ENCODE peak calls at places on chromosomes 13 and 19, in nine cellular contexts. V, S, T, Z, M, B, F, O and Y are unnamed samples. For H3K27me3, the result is how much of the 10 kb centered on the place peaks cover.

GRCh38 chr13:94617389-94618000 is 15.8 kb downstream of the GPR180 start:
- DNase-seq in Z (no peak), V (no peak), O (no peak), F (no peak), S (no peak), B (no peak), T (no peak), M (no peak), Y (no peak)

GRCh38 chr19:10639836-10640235 is 14.3 kb upstream of the ILF3 start:
- DNase-seq in Z (no peak), F (no peak), O (no peak), T (no peak), B (no peak), V (no peak), S (no peak), M (no peak), Y (no peak)

GRCh38 chr19:44809856-44810554 is 1.1 kb downstream of the BCAM start:
- DNase-seq in F (no peak), T (no peak), Z (no peak), B (no peak), S (no peak), V (no peak), O (no peak), M (no peak), Y (no peak)

GRCh38 chr13:94947965-94948371 is 235.6 kb upstream of the SOX21 start:
- DNase-seq in S (no peak), T (no peak), O (no peak), Z (no peak), V (no peak), F (no peak), B (no peak), M (no peak), Y (no peak)

GRCh38 chr13:28204043-28204442 is 65.7 kb downstream of the PAN3 start:
- DNase-seq in F (no peak), B (no peak), O (no peak), S (no peak), M (no peak), Z (no peak), V (no peak), T (no peak), Y (no peak)

GRCh38 chr13:71674776-71675352 is 192.1 kb downstream of the DACH1 start:
- DNase-seq in B (no peak), M (no peak), F (no peak), T (no peak), Z (peak), V (no peak), S (no peak), O (no peak), Y (no peak)

GRCh38 chr19:1049841-1050240 is 9.9 kb downstream of the ABCA7 start:
- DNase-seq in Z (no peak), B (no peak), T (no peak), M (no peak), O (no peak), V (no peak), F (no peak), S (no peak), Y (no peak)

GRCh38 chr19:571127-571974 is 1.0 kb upstream of the BSG start:
- DNase-seq in O (peak), V (no peak), S (peak), T (no peak), F (no peak), Z (peak), M (no peak), B (no peak), Y (no peak)

GRCh38 chr13:24741016-24741662 is 22.8 kb upstream of the RNF17 start:
- DNase-seq in Z (no peak), B (no peak), O (no peak), F (no peak), M (no peak), T (no peak), S (no peak), V (no peak), Y (no peak)

GRCh38 chr13:30256713-30257432 is 50.5 kb downstream of the KATNAL1 start:
- DNase-seq in F (no peak), B (no peak), O (no peak), T (no peak), Z (no peak), S (no peak), M (no peak), V (no peak), Y (no peak)

GRCh38 chr19:31701146-31701545 is 351.9 kb upstream of the TSHZ3 start:
- DNase-seq in B (no peak), S (no peak), V (no peak), F (no peak), Z (no peak), T (no peak), O (no peak), M (no peak), Y (no peak)

GRCh38 chr13:90500569-90500968 is 846.9 kb upstream of the MIR17HG start:
- DNase-seq in O (no peak), V (no peak), F (no peak), S (no peak), T (no peak), Z (no peak), B (no peak), M (no peak), Y (no peak)

GRCh38 chr13:67515895-67516294 is 285.8 kb upstream of the PCDH9 start:
- DNase-seq in Z (no peak), T (peak), O (no peak), M (no peak), S (no peak), V (peak), B (no peak), F (peak), Y (no peak)

GRCh38 chr13:97274782-97275252 is 52.7 kb downstream of the MBNL2 start:
- DNase-seq in T (no peak), Z (no peak), F (no peak), B (no peak), S (no peak), O (no peak), V (no peak), M (no peak), Y (no peak)

GRCh38 chr19:722553-723101 is 13.9 kb downstream of the PALM start:
- DNase-seq in T (no peak), V (no peak), B (no peak), S (no peak), O (no peak), M (no peak), Z (no peak), F (no peak), Y (no peak)

GRCh38 chr13:62704795-62705329 is 1289.2 kb upstream of the PCDH20 start:
- DNase-seq in S (no peak), F (no peak), B (no peak), M (no peak), Z (no peak), V (no peak), T (no peak), O (no peak), Y (no peak)

GRCh38 chr19:30692517-30692870 is 320.3 kb downstream of the ZNF536 start:
- DNase-seq in B (no peak), M (no peak), T (no peak), S (no peak), O (no peak), Z (no peak), F (no peak), V (no peak), Y (peak)

GRCh38 chr13:27954406-27954851 is 14.7 kb downstream of the CDX2 start:
- DNase-seq in S (peak), F (no peak), M (no peak), Z (peak), T (no peak), B (no peak), O (no peak), V (no peak), Y (no peak)

GRCh38 chr13:93473441-93474270 is 247.0 kb downstream of the GPC6 start:
- DNase-seq in S (no peak), V (peak), F (no peak), M (no peak), O (no peak), Z (no peak), T (no peak), B (no peak), Y (no peak)

GRCh38 chr19:49863935-49864320 is 3.4 kb downstream of the PNKP start:
- DNase-seq in T (no peak), O (no peak), F (no peak), S (no peak), V (no peak), B (no peak), M (no peak), Z (no peak), Y (peak)

GRCh38 chr19:11377237-11377636 is 2.8 kb downstream of the SWSAP1 start:
- DNase-seq in O (no peak), V (peak), M (no peak), F (peak), T (peak), Z (no peak), S (no peak), B (no peak), Y (peak)

GRCh38 chr19:29560313-29561075 is 34.7 kb downstream of the VSTM2B start:
- DNase-seq in F (no peak), M (no peak), B (no peak), V (no peak), T (no peak), O (no peak), Z (no peak), S (no peak), Y (no peak)

GRCh38 chr13:46668302-46668720 is 115.3 kb downstream of the LRCH1 start:
- DNase-seq in F (peak), T (no peak), B (no peak), V (peak), O (no peak), M (no peak), S (no peak), Z (peak), Y (peak)

GRCh38 chr13:46665243-46665629 is 112.3 kb downstream of the LRCH1 start:
- DNase-seq in B (no peak), Z (no peak), M (no peak), F (no peak), O (no peak), V (no peak), T (no peak), S (no peak), Y (no peak)

GRCh38 chr13:46665630-46666482 is 112.9 kb downstream of the LRCH1 start:
- DNase-seq in S (no peak), V (no peak), T (no peak), B (no peak), M (no peak), O (no peak), Z (no peak), F (no peak), Y (no peak)

GRCh38 chr13:46667687-46668281 is 114.8 kb downstream of the LRCH1 start:
- DNase-seq in O (no peak), F (no peak), Z (no peak), V (no peak), B (no peak), S (no peak), M (no peak), T (no peak), Y (no peak)

GRCh38 chr13:46666727-46667456 is 113.9 kb downstream of the LRCH1 start:
- DNase-seq in V (no peak), M (no peak), S (no peak), O (no peak), F (no peak), B (no peak), Z (no peak), T (no peak), Y (no peak)
- TF ChIP-seq CTCF in V (no peak), M (no peak), S (no peak), O (no peak), F (peak), B (no peak), Z (no peak), T (no peak), Y (no peak)

DNA sequence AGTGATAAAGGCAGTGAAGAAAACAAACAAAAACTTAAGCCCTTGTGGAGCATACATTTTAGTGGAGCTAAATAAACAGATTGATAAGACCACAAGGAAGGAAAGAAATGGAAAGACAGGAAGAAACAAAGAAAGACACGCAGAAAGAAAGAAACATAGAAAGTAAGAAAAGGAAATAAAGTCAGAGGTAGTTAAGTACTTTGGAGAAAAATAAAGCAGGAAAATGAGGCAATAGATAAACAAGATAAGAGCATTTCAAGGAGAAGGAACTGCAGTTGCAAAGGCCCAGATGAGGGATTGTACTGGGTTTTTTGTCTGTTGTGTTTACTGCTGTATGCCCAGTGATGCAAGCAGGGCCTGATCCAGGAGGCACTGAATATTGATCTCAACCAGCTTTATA is 1.0 kb downstream of the NFKBIB start:
- DNase-seq in O (no peak), Z (no peak), M (no peak), T (no peak), B (no peak), S (no peak), V (no peak), F (no peak), Y (no peak)
- H3K4me3 ChIP-seq in O (peak), Z (peak), M (peak), T (peak), B (peak), S (no peak), V (peak), F (peak), Y (peak)

DNA sequence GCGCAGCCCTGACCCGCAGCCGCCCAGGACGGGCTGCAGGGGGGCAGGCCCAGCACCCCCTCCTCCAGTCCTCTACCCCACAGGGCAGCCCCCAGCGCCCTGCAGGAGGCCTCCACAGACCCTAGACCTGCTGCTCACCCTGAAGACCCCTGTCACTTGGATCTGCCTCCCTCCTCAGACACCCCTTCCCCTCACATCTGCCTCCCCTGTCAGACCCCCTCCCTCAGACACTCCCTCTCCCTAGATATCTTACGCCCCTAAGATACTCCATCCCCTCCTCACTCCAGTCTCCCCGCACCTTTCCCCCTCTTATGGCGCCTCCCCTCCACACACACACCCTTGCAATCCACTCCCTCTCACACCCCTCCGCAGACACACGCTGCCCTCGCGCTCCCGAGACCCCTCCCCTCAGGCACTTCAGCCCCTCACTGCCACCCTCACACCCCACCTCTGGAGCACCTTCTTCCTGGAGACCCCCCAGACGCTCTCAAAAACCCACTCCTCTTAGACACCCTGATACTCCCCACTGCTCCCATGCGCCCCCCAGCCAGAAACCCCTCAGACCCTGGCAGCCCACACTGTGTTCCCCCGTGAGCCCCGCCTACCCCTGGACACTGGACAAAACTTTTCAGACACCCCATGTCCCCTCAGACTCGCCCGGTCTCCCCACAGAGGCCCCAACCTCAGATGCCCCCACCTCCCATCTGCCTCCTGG is 14.6 kb downstream of the ERFL start:
- DNase-seq in V (no peak), B (no peak), Z (no peak), O (no peak), T (no peak), F (no peak), S (no peak), M (no peak), Y (no peak)
- H3K27me3 ChIP-seq in V (half or more), B (under half), Z (under half), O (half or more), T (half or more), F (half or more), S (under half), M (under half), Y (under half)

GRCh38 chr19:55080121-55080914 is 4.6 kb downstream of the EPS8L1 start:
- DNase-seq in O (peak), V (peak), S (no peak), Z (peak), B (no peak), F (peak), M (no peak), T (no peak), Y (no peak)

GRCh38 chr19:55079400-55080038 is 3.9 kb downstream of the EPS8L1 start:
- DNase-seq in F (no peak), B (no peak), T (no peak), O (no peak), Z (no peak), S (no peak), M (no peak), V (no peak), Y (no peak)

GRCh38 chr19:55080915-55081772 is 5.5 kb downstream of the EPS8L1 start:
- DNase-seq in T (no peak), O (peak), M (no peak), S (peak), Z (peak), V (no peak), F (peak), B (peak), Y (no peak)

GRCh38 chr19:55077106-55077505 is 1.4 kb downstream of the EPS8L1 start:
- DNase-seq in Z (no peak), F (no peak), S (no peak), V (no peak), T (no peak), B (no peak), O (no peak), M (no peak), Y (no peak)

GRCh38 chr19:55078996-55079395 is 3.3 kb downstream of the EPS8L1 start:
- DNase-seq in V (no peak), Z (no peak), T (no peak), B (no peak), O (no peak), M (no peak), F (no peak), S (no peak), Y (no peak)
- TF ChIP-seq CTCF in V (no peak), Z (no peak), T (no peak), B (no peak), O (no peak), M (no peak), F (no peak), S (no peak), Y (no peak)

GRCh38 chr19:15300533-15301194 is 31.7 kb downstream of the BRD4 start:
- DNase-seq in S (no peak), F (peak), Z (no peak), V (peak), O (no peak), T (no peak), B (no peak), M (no peak), Y (no peak)
- H3K4me3 ChIP-seq in S (no peak), F (no peak), Z (no peak), V (no peak), O (no peak), T (no peak), B (no peak), M (no peak), Y (no peak)

GRCh38 chr19:18718846-18719458 is 35.5 kb downstream of the CRTC1 start:
- DNase-seq in F (no peak), M (no peak), Z (no peak), V (no peak), B (no peak), T (no peak), O (no peak), S (no peak), Y (no peak)

GRCh38 chr19:18719541-18719940 is 36.1 kb downstream of the CRTC1 start:
- DNase-seq in S (no peak), F (no peak), B (no peak), O (no peak), M (no peak), T (no peak), Z (no peak), V (no peak), Y (no peak)

GRCh38 chr19:18716857-18717256 is 33.4 kb downstream of the CRTC1 start:
- DNase-seq in T (no peak), S (no peak), M (no peak), F (no peak), B (no peak), Z (no peak), V (no peak), O (no peak), Y (no peak)

GRCh38 chr19:18717601-18718000 is 34.1 kb downstream of the CRTC1 start:
- DNase-seq in O (no peak), B (no peak), M (no peak), F (no peak), T (no peak), V (no peak), S (no peak), Z (peak), Y (no peak)

DNA sequence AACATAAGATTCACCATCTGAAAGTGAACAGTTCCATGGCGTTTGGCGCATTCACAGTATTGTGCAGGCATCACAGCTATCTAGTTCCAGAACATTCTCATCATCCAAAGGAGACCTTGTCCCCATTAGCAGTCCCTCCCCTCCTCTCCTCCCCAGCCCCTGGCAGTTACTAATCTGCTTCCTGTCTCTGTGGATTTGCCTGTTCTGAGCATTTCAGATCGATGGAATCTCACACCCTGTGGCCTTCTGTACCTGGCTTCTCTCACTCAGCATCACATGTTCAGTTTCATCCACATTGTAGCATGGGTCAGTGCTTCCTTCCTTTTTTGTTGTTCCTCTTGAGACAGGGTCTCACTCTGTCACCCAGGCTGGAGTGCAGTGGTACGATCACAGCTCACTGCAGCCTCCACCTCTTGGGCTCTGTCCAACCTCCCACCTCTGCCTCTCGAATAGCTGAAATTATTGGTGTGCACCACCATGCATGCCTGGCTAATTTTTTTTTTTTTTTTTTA is 34.6 kb downstream of the CRTC1 start:
- DNase-seq in F (no peak), T (no peak), V (no peak), B (no peak), Z (no peak), O (no peak), S (no peak), M (no peak), Y (no peak)
- H3K27me3 ChIP-seq in F (under half), T (under half), V (under half), B (under half), Z (under half), O (under half), S (under half), M (under half), Y (under half)